ENCODE peak calls at places on chromosomes 2 and 18, in four cellular contexts. One of them, this sample, is unnamed.

GRCh38 chr2:235951980-235952379 is 216.2 kb downstream of the GBX2 start:
- DNase-seq in NCI-H1105 treated with DMSO at 0.1 percent for 48 hours: no peak
- DNase-seq in NAMALWA: no peak
- DNase-seq in activated CD4-positive, CD25-positive, alpha-beta regulatory T cell treated with anti-CD3 and anti-CD28 coated beads, Interleukin-2, amount 50 U/mL, for 72 hours: no peak
- DNase-seq in this sample: no peak

GRCh38 chr2:174699993-174700766 is 64.1 kb downstream of the CHRNA1 start:
- DNase-seq in activated CD4-positive, CD25-positive, alpha-beta regulatory T cell treated with anti-CD3 and anti-CD28 coated beads, Interleukin-2, amount 50 U/mL, for 72 hours: no peak
- DNase-seq in NAMALWA: peak
- DNase-seq in NCI-H1105 treated with DMSO at 0.1 percent for 48 hours: peak
- DNase-seq in this sample: no peak

GRCh38 chr2:96760986-96761832 is 507 bp downstream of the CNNM4 start:
- DNase-seq in NAMALWA: no peak
- DNase-seq in activated CD4-positive, CD25-positive, alpha-beta regulatory T cell treated with anti-CD3 and anti-CD28 coated beads, Interleukin-2, amount 50 U/mL, for 72 hours: no peak
- DNase-seq in NCI-H1105 treated with DMSO at 0.1 percent for 48 hours: no peak
- DNase-seq in this sample: no peak

GRCh38 chr2:228039752-228040534 is 141.5 kb downstream of the SPHKAP start:
- DNase-seq in activated CD4-positive, CD25-positive, alpha-beta regulatory T cell treated with anti-CD3 and anti-CD28 coated beads, Interleukin-2, amount 50 U/mL, for 72 hours: no peak
- DNase-seq in NCI-H1105 treated with DMSO at 0.1 percent for 48 hours: peak
- DNase-seq in NAMALWA: peak
- DNase-seq in this sample: peak

GRCh38 chr18:9808530-9809241 is 77.1 kb upstream of the TXNDC2 start:
- DNase-seq in NCI-H1105 treated with DMSO at 0.1 percent for 48 hours: no peak
- DNase-seq in activated CD4-positive, CD25-positive, alpha-beta regulatory T cell treated with anti-CD3 and anti-CD28 coated beads, Interleukin-2, amount 50 U/mL, for 72 hours: no peak
- DNase-seq in NAMALWA: no peak
- DNase-seq in this sample: no peak

GRCh38 chr18:64258111-64258650 is 109.3 kb upstream of the LINC00305 start:
- DNase-seq in NCI-H1105 treated with DMSO at 0.1 percent for 48 hours: no peak
- DNase-seq in activated CD4-positive, CD25-positive, alpha-beta regulatory T cell treated with anti-CD3 and anti-CD28 coated beads, Interleukin-2, amount 50 U/mL, for 72 hours: no peak
- DNase-seq in NAMALWA: no peak
- DNase-seq in this sample: no peak

GRCh38 chr18:59996370-59996966 is 96.7 kb downstream of the PMAIP1 start:
- DNase-seq in NAMALWA: peak
- DNase-seq in NCI-H1105 treated with DMSO at 0.1 percent for 48 hours: peak
- DNase-seq in activated CD4-positive, CD25-positive, alpha-beta regulatory T cell treated with anti-CD3 and anti-CD28 coated beads, Interleukin-2, amount 50 U/mL, for 72 hours: no peak
- DNase-seq in this sample: peak

GRCh38 chr2:136051725-136052048 is 66.3 kb upstream of the DARS1 start:
- DNase-seq in NAMALWA: no peak
- DNase-seq in activated CD4-positive, CD25-positive, alpha-beta regulatory T cell treated with anti-CD3 and anti-CD28 coated beads, Interleukin-2, amount 50 U/mL, for 72 hours: no peak
- DNase-seq in NCI-H1105 treated with DMSO at 0.1 percent for 48 hours: no peak
- DNase-seq in this sample: no peak

GRCh38 chr2:232260075-232260474 is 118.5 kb upstream of the ALPP start:
- DNase-seq in activated CD4-positive, CD25-positive, alpha-beta regulatory T cell treated with anti-CD3 and anti-CD28 coated beads, Interleukin-2, amount 50 U/mL, for 72 hours: no peak
- DNase-seq in NAMALWA: no peak
- DNase-seq in NCI-H1105 treated with DMSO at 0.1 percent for 48 hours: no peak
- DNase-seq in this sample: peak

This sample was measured in epithelial cell of proximal tubule.